ENCODE peak calls at places on chromosome 11, in six cellular contexts. Z, L, E, C, D and B are unnamed samples.
A peak's percentile ranks its signal among the peaks of the same experiment; 100 is the strongest.

GRCh38 chr11:10920205-10920604 is 62.4 kb upstream of the ZBED5 start:
- DNase-seq in Z (no peak), L (peak; percentile 83), E (no peak), C (no peak), D (no peak), B (peak; percentile 87)

GRCh38 chr11:134978388-134979088 is 566.5 kb upstream of the B3GAT1 start:
- DNase-seq in Z (no peak), L (no peak), E (peak; percentile 53), C (no peak), D (no peak), B (no peak)

GRCh38 chr11:64715756-64716470 is 7.1 kb downstream of the NRXN2 start:
- DNase-seq in Z (no peak), L (no peak), E (no peak), C (no peak), D (no peak), B (no peak)

GRCh38 chr11:86062719-86063118 is 6.2 kb downstream of the PICALM start:
- DNase-seq in Z (no peak), L (no peak), E (no peak), C (no peak), D (no peak), B (peak; percentile 28)

GRCh38 chr11:134414772-134415765 is 3.0 kb upstream of the B3GAT1 start:
- DNase-seq in Z (no peak), L (no peak), E (no peak), C (no peak), D (no peak), B (no peak)

GRCh38 chr11:74013141-74013540 is 4.3 kb upstream of the UCP3 start:
- DNase-seq in Z (no peak), L (no peak), E (no peak), C (no peak), D (no peak), B (no peak)

GRCh38 chr11:46072172-46072964 is 48.9 kb downstream of the PHF21A start:
- DNase-seq in Z (no peak), L (no peak), E (no peak), C (no peak), D (no peak), B (peak; percentile 42)

GRCh38 chr11:19777032-19777341 is 64.3 kb downstream of the NAV2 start:
- DNase-seq in Z (no peak), L (no peak), E (peak; percentile 42), C (no peak), D (no peak), B (no peak)

GRCh38 chr11:1224491-1225385 is 1.9 kb downstream of the MUC5B start:
- DNase-seq in Z (no peak), L (no peak), E (peak; percentile 70), C (no peak), D (no peak), B (no peak)

GRCh38 chr11:131748146-131749050 is 378.0 kb downstream of the NTM start:
- DNase-seq in Z (no peak), L (peak; percentile 79), E (peak; percentile 62), C (peak; percentile 47), D (peak; percentile 58), B (peak; percentile 76)

GRCh38 chr11:66008468-66009101 is 3.2 kb upstream of the CST6 start:
- DNase-seq in Z (no peak), L (no peak), E (no peak), C (no peak), D (no peak), B (no peak)

GRCh38 chr11:106152824-106153223 is 75.4 kb downstream of the AASDHPPT start:
- DNase-seq in Z (no peak), L (peak; percentile 22), E (no peak), C (peak; percentile 61), D (no peak), B (peak; percentile 59)

GRCh38 chr11:117786099-117786870 is 10.7 kb downstream of the DSCAML1 start:
- DNase-seq in Z (no peak), L (no peak), E (no peak), C (no peak), D (no peak), B (no peak)

GRCh38 chr11:117978982-117979381 is 7.2 kb upstream of the IL10RA start:
- DNase-seq in Z (no peak), L (no peak), E (no peak), C (no peak), D (no peak), B (no peak)

GRCh38 chr11:30789270-30789669 is 203.1 kb upstream of the MPPED2 start:
- DNase-seq in Z (no peak), L (peak; percentile 70), E (no peak), C (no peak), D (no peak), B (peak; percentile 72)

GRCh38 chr11:61516675-61517516 is 8.3 kb downstream of the LRRC10B start:
- DNase-seq in Z (no peak), L (no peak), E (peak; percentile 77), C (no peak), D (peak; percentile 74), B (peak; percentile 50)

GRCh38 chr11:27716850-27717249 is 16.6 kb upstream of the BDNF start:
- DNase-seq in Z (no peak), L (peak; percentile 71), E (no peak), C (no peak), D (no peak), B (peak; percentile 69)

DNA sequence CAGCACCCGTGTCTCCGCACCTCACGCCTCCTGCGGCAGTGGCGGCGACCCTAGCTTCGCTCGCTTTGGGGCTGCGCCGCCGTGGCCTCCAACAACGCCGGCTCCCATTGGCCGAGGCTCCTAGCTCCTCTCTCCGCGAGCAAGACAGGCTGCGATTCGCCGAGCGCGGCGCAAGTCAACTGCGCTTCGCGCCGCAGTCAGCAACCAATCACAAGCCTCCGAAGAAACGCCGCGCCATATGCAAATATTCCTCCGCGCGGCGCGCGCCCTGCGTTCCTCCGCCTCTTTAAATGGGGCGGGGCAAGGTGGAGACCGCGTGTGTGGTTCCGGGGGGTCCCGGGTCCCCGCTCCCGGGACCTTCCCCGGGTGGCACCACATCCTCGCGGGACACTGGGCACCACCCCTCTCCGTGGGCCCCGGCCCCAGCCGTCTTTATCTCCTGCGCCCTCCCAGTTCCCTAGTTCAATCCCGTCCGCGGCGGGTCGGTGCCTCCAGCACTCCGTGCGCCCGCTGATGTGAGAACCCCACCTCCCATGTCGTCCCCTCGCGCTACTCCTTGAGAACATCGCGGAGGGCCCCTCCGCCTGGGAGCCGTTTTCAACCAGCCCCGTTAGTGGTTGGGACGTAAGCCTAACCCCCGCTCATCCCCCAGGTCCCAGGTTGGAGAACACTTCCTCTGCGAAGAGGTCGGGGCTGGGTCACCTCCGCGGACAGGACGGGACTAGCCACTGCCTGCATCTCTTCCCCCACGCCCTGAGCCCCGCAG is at the start of gene NAP1L4:
- DNase-seq in Z (peak; percentile 93), L (peak; percentile 95), E (peak; percentile 98), C (peak; percentile 98), D (peak; percentile 97), B (peak; percentile 96)
- H2AK5ac ChIP-seq in Z (no peak within 1 kb of the TSS), L (peak within 1 kb of the TSS; percentile 94), E (no peak within 1 kb of the TSS), C (peak within 1 kb of the TSS; percentile 45), D (peak within 1 kb of the TSS; percentile 60), B (peak within 1 kb of the TSS; percentile 74)

DNA sequence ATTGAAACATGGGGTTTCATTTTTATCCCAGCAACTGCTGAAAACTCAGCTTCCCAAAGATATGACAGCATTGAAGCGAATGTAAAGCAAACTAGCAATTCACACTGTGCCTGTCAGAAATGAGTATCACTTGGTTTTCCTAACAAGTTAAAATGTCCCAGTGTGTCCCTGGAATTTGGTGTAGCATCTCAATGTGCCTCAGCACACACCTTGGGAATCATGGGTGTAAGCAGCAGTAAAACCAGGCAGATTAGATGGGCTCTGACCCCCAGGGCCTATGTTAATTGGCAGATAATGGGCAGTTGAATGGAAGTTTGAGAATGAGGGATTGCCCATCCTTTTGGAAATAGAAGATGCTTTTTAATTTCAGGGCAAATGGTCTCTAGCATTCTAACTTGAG is 784.9 kb upstream of the LRRC4C start:
- DNase-seq in Z (no peak), L (no peak), E (no peak), C (no peak), D (no peak), B (no peak)
- H2AFZ ChIP-seq in Z (no peak overlapping the region), L (no peak overlapping the region), E (no peak overlapping the region), C (no peak overlapping the region), D (no peak overlapping the region), B (no peak overlapping the region)

GRCh38 chr11:6682936-6683861 is at the start of gene MRPL17:
- DNase-seq in Z (peak; percentile 98), L (peak; percentile 98), E (peak; percentile 99), C (peak; percentile 99), D (peak; percentile 99), B (peak; percentile 99)
- H2AK5ac ChIP-seq in Z (peak within 1 kb of the TSS; percentile 65), L (peak within 1 kb of the TSS; percentile 90), E (no peak within 1 kb of the TSS), C (no peak within 1 kb of the TSS), D (no peak within 1 kb of the TSS), B (peak within 1 kb of the TSS; percentile 61)

GRCh38 chr11:119829407-119829806 is 100.4 kb upstream of the NECTIN1 start:
- DNase-seq in Z (no peak), L (no peak), E (no peak), C (no peak), D (no peak), B (no peak)

GRCh38 chr11:119830400-119830799 is 101.4 kb upstream of the NECTIN1 start:
- DNase-seq in Z (no peak), L (no peak), E (no peak), C (no peak), D (no peak), B (no peak)

GRCh38 chr11:119831011-119831410 is 102.0 kb upstream of the NECTIN1 start:
- DNase-seq in Z (no peak), L (no peak), E (no peak), C (no peak), D (no peak), B (no peak)

GRCh38 chr11:119832132-119832531 is 103.1 kb upstream of the NECTIN1 start:
- DNase-seq in Z (no peak), L (no peak), E (no peak), C (no peak), D (no peak), B (no peak)

DNA sequence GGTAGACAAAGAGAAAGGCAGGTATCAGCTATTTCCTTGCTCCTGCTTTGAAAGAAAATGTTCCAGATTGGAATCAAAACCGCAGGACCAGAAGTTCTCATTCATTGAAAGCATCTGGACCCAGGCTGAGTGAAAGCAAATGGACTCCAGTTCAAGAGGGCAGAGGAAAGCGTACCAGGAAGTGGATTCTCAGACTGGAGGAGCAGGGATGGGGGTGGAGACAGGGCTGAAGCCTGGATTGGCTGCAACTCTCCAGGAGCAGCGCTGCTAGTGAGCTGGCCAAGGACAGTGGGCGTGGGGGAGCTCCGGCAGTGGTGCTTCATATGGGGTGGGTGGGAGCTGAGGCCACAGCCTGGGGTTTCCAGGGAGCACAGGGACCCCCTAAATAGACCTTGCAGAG is 103.5 kb upstream of the NECTIN1 start:
- DNase-seq in Z (no peak), L (peak; percentile 5), E (peak; percentile 56), C (no peak), D (no peak), B (no peak)
- H2AFZ ChIP-seq in Z (peak overlapping the region; percentile 71), L (no peak overlapping the region), E (peak overlapping the region; percentile 7), C (peak overlapping the region; percentile 5), D (peak overlapping the region; percentile 66), B (no peak overlapping the region)

GRCh38 chr11:68651208-68651984 is 32.9 kb upstream of the GAL start:
- DNase-seq in Z (no peak), L (peak; percentile 11), E (no peak), C (no peak), D (no peak), B (peak; percentile 13)
- H2AK5ac ChIP-seq in Z (no peak overlapping the region), L (no peak overlapping the region), E (no peak overlapping the region), C (no peak overlapping the region), D (peak overlapping the region; percentile 90), B (no peak overlapping the region)